ENCODE peak calls at places on chromosomes 3 and 15, in six cellular contexts. C, Z, U, S, F and W are unnamed samples.

GRCh38 chr15:43144512-43144911 is 11.1 kb downstream of the TMEM62 start:
- DNase-seq in F (no peak), S (no peak), C (no peak), Z (no peak), U (no peak), W (no peak)

GRCh38 chr15:51864408-51865056 is 35.1 kb downstream of the TMOD3 start:
- DNase-seq in Z (no peak), U (no peak), S (no peak), C (peak; percentile 96), F (peak; percentile 30), W (no peak)

GRCh38 chr3:72036899-72037298 is 252.0 kb upstream of the PROK2 start:
- DNase-seq in F (no peak), C (no peak), U (no peak), S (no peak), Z (no peak), W (no peak)

GRCh38 chr3:184335661-184336483 is 1.5 kb upstream of the FAM131A start:
- DNase-seq in U (peak; percentile 38), C (no peak), Z (peak; percentile 89), S (peak; percentile 54), F (peak; percentile 75), W (peak; percentile 68)

GRCh38 chr3:122533931-122534334 is 19.2 kb upstream of the KPNA1 start:
- DNase-seq in U (no peak), C (peak; percentile 73), S (no peak), Z (no peak), F (peak; percentile 100), W (peak; percentile 79)

GRCh38 chr3:5055352-5056004 is 66.6 kb upstream of the ARL8B start:
- DNase-seq in Z (no peak), U (no peak), F (no peak), C (no peak), S (no peak), W (no peak)

GRCh38 chr15:85772668-85773067 is 22.1 kb downstream of the KLHL25 start:
- DNase-seq in Z (no peak), S (no peak), U (no peak), F (no peak), C (no peak), W (no peak)

GRCh38 chr3:67648701-67649100 is 5.7 kb downstream of the SUCLG2 start:
- DNase-seq in F (no peak), U (no peak), S (no peak), Z (no peak), C (no peak), W (peak; percentile 35)

GRCh38 chr15:29822685-29823459 is 604 bp upstream of the TJP1 start:
- DNase-seq in S (peak; percentile 66), U (peak; percentile 48), C (peak; percentile 80), F (peak; percentile 67), Z (peak; percentile 66), W (peak; percentile 87)

GRCh38 chr3:107110596-107111305 is 266.5 kb upstream of the CCDC54 start:
- DNase-seq in U (no peak), F (no peak), Z (no peak), S (no peak), C (no peak), W (no peak)

GRCh38 chr3:123535580-123535979 is 49.3 kb downstream of the HACD2 start:
- DNase-seq in F (peak; percentile 58), Z (no peak), C (no peak), U (no peak), S (no peak), W (peak; percentile 70)

GRCh38 chr3:30476373-30477082 is 129.9 kb upstream of the TGFBR2 start:
- DNase-seq in F (peak; percentile 92), Z (no peak), S (peak; percentile 82), C (no peak), U (no peak), W (no peak)

GRCh38 chr3:31288641-31289100 is 244.1 kb upstream of the STT3B start:
- DNase-seq in Z (peak; percentile 21), C (peak; percentile 90), U (no peak), F (peak; percentile 96), S (peak; percentile 97), W (peak; percentile 71)

GRCh38 chr3:66144792-66145733 is 75.7 kb upstream of the SLC25A26 start:
- DNase-seq in S (no peak), C (no peak), Z (no peak), U (no peak), F (peak; percentile 36), W (peak; percentile 44)

GRCh38 chr3:146161725-146162047 is 702 bp upstream of the PLOD2 start:
- DNase-seq in Z (peak; percentile 33), U (no peak), C (no peak), F (peak; percentile 61), S (peak; percentile 50), W (peak; percentile 42)

GRCh38 chr15:70670680-70671079 is 92.7 kb downstream of the UACA start:
- DNase-seq in F (peak; percentile 26), Z (no peak), U (no peak), S (no peak), C (no peak), W (no peak)

GRCh38 chr3:126208618-126209256 is 28.4 kb upstream of the ALDH1L1 start:
- DNase-seq in U (peak; percentile 83), F (peak; percentile 84), Z (peak; percentile 82), C (peak; percentile 91), S (peak; percentile 52), W (peak; percentile 97)

GRCh38 chr3:108406661-108407206 is 103.7 kb downstream of the MYH15 start:
- DNase-seq in C (no peak), U (no peak), S (peak; percentile 71), Z (no peak), F (peak; percentile 74), W (peak; percentile 57)

GRCh38 chr3:94522488-94522887 is 459.6 kb downstream of the NSUN3 start:
- DNase-seq in C (no peak), U (no peak), S (peak; percentile 19), Z (no peak), F (peak; percentile 28), W (no peak)

GRCh38 chr3:46102059-46102779 is 74.9 kb upstream of the XCR1 start:
- DNase-seq in F (no peak), S (no peak), Z (no peak), C (no peak), U (no peak), W (no peak)

GRCh38 chr3:111210866-111211564 is 139.4 kb downstream of the NECTIN3 start:
- DNase-seq in F (no peak), Z (no peak), U (no peak), C (no peak), S (no peak), W (no peak)

GRCh38 chr15:89114974-89115373 is 26.7 kb downstream of the ABHD2 start:
- DNase-seq in Z (no peak), U (no peak), C (no peak), S (no peak), F (peak; percentile 46), W (peak; percentile 87)

GRCh38 chr3:39903253-39903652 is 93.8 kb downstream of the MYRIP start:
- DNase-seq in F (no peak), C (no peak), S (no peak), Z (no peak), U (no peak), W (no peak)

GRCh38 chr3:77931272-77932009 is 891.5 kb downstream of the ROBO2 start:
- DNase-seq in F (no peak), S (peak; percentile 1), U (no peak), Z (no peak), C (no peak), W (no peak)

GRCh38 chr15:79078763-79079395 is 11.7 kb downstream of the RASGRF1 start:
- DNase-seq in U (no peak), Z (no peak), S (no peak), C (peak; percentile 49), F (no peak), W (no peak)

GRCh38 chr3:11350374-11350773 is 78.2 kb downstream of the ATG7 start:
- DNase-seq in F (peak; percentile 73), C (no peak), S (no peak), U (no peak), Z (no peak), W (no peak)

GRCh38 chr3:65927576-65927975 is 111.1 kb downstream of the MAGI1 start:
- DNase-seq in Z (no peak), F (peak; percentile 74), S (peak; percentile 46), C (no peak), U (no peak), W (no peak)

GRCh38 chr3:139119331-139120025 is 74.8 kb upstream of the PRR23C start:
- DNase-seq in U (no peak), Z (no peak), S (no peak), C (no peak), F (no peak), W (no peak)

GRCh38 chr3:182508896-182509295 is 284.4 kb upstream of the ATP11B start:
- DNase-seq in Z (no peak), S (no peak), F (no peak), U (no peak), C (no peak), W (no peak)

GRCh38 chr3:50572801-50573371 is 3.6 kb downstream of the HEMK1 start:
- DNase-seq in F (no peak), C (no peak), U (no peak), Z (no peak), S (no peak), W (no peak)
- TF ChIP-seq CTCF in F (no peak), C (no peak), U (no peak), Z (no peak), S (no peak), W (no peak)

DNA sequence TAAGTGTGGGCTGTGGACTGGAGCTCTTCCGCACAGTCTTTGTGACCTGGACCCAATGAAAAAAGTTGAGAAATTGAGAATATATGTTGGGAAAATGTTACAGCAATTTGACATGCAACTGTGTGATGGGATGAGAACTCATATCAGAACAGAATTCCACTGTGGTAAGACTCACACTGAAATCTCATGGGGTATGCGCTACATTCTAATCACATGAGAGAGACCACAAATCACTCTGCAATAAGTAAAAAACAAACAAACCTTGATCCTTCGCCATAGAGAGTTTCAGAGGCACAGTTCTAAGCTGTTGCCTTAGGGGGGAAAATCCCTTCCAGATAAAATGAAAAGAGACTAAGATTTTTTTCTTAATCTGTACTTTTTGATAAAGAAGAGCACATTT is 37.3 kb downstream of the LMCD1 start:
- DNase-seq in F (peak; percentile 11), S (peak; percentile 15), U (no peak), C (no peak), Z (no peak), W (peak; percentile 73)
- H3K27ac ChIP-seq in F (peak overlapping the region; percentile 15), S (no peak overlapping the region), U (peak overlapping the region; percentile 22), C (no peak overlapping the region), Z (peak overlapping the region; percentile 21), W (peak overlapping the region; percentile 76)

GRCh38 chr3:151576524-151576923 is 115.7 kb upstream of the IGSF10 start:
- DNase-seq in F (no peak), C (no peak), Z (no peak), S (no peak), U (no peak), W (no peak)
- H3K27me3 ChIP-seq in F (no peaks in the 10 kb centered on the region), C (no peaks in the 10 kb centered on the region), Z (no peaks in the 10 kb centered on the region), S (no peaks in the 10 kb centered on the region), U (no peaks in the 10 kb centered on the region), W (no peaks in the 10 kb centered on the region)

GRCh38 chr15:90617668-90618097 is 88.0 kb downstream of the CRTC3 start:
- DNase-seq in C (no peak), Z (no peak), U (no peak), S (no peak), F (no peak), W (no peak)

GRCh38 chr15:90619468-90619867 is 89.7 kb downstream of the CRTC3 start:
- DNase-seq in U (no peak), S (no peak), F (no peak), Z (no peak), C (no peak), W (no peak)

GRCh38 chr15:90619939-90620338 is 90.2 kb downstream of the CRTC3 start:
- DNase-seq in U (no peak), S (no peak), C (no peak), F (no peak), Z (no peak), W (no peak)

GRCh38 chr15:90617171-90617570 is 87.4 kb downstream of the CRTC3 start:
- DNase-seq in F (peak; percentile 16), U (no peak), Z (no peak), S (no peak), C (no peak), W (no peak)

GRCh38 chr15:90618330-90619136 is 88.8 kb downstream of the CRTC3 start:
- DNase-seq in C (no peak), S (no peak), Z (no peak), U (no peak), F (no peak), W (no peak)
- TF ChIP-seq CTCF in C (no peak), S (no peak), Z (no peak), U (no peak), F (peak; percentile 10), W (no peak)